ENCODE peak calls at places on chromosome X, in nine cellular contexts. One of them, this sample, is unnamed.

GRCh38 chrX:39984191-39984956 is 113.4 kb downstream of the BCOR start:
- DNase-seq in NCI-H774: no peak
- DNase-seq in Kasumi-1: no peak
- DNase-seq in AG08395: peak
- DNase-seq in RCC 7860: no peak
- DNase-seq in ELR: no peak
- DNase-seq in NCI-H2081: no peak
- DNase-seq in upper lobe of left lung: no peak
- DNase-seq in stimulated activated CD4-positive, alpha-beta T cell treated with anti-CD3 and anti-CD28 coated beads, Interleukin-4, amount 100 ng/mL, for 1 hour: no peak
- DNase-seq in this sample: peak

GRCh38 chrX:40179333-40179732 is 81.6 kb upstream of the BCOR start:
- DNase-seq in RCC 7860: no peak
- DNase-seq in NCI-H2081: no peak
- DNase-seq in stimulated activated CD4-positive, alpha-beta T cell treated with anti-CD3 and anti-CD28 coated beads, Interleukin-4, amount 100 ng/mL, for 1 hour: no peak
- DNase-seq in Kasumi-1: peak
- DNase-seq in upper lobe of left lung: no peak
- DNase-seq in AG08395: no peak
- DNase-seq in NCI-H774: no peak
- DNase-seq in ELR: no peak
- DNase-seq in this sample: no peak

GRCh38 chrX:131830400-131831184 is 192.5 kb upstream of the STK26 start:
- DNase-seq in NCI-H2081: peak
- DNase-seq in stimulated activated CD4-positive, alpha-beta T cell treated with anti-CD3 and anti-CD28 coated beads, Interleukin-4, amount 100 ng/mL, for 1 hour: peak
- DNase-seq in RCC 7860: peak
- DNase-seq in upper lobe of left lung: peak
- DNase-seq in NCI-H774: no peak
- DNase-seq in AG08395: peak
- DNase-seq in ELR: peak
- DNase-seq in Kasumi-1: peak
- DNase-seq in this sample: peak

GRCh38 chrX:79268788-79269187 is 98.3 kb downstream of the ITM2A start:
- DNase-seq in Kasumi-1: no peak
- DNase-seq in AG08395: no peak
- DNase-seq in stimulated activated CD4-positive, alpha-beta T cell treated with anti-CD3 and anti-CD28 coated beads, Interleukin-4, amount 100 ng/mL, for 1 hour: no peak
- DNase-seq in upper lobe of left lung: no peak
- DNase-seq in RCC 7860: no peak
- DNase-seq in NCI-H774: no peak
- DNase-seq in NCI-H2081: no peak
- DNase-seq in ELR: no peak
- DNase-seq in this sample: no peak

GRCh38 chrX:31652651-31653050 is 580.8 kb upstream of the FTHL17 start:
- DNase-seq in RCC 7860: no peak
- DNase-seq in AG08395: no peak
- DNase-seq in ELR: no peak
- DNase-seq in NCI-H774: no peak
- DNase-seq in Kasumi-1: no peak
- DNase-seq in upper lobe of left lung: no peak
- DNase-seq in stimulated activated CD4-positive, alpha-beta T cell treated with anti-CD3 and anti-CD28 coated beads, Interleukin-4, amount 100 ng/mL, for 1 hour: no peak
- DNase-seq in NCI-H2081: no peak
- DNase-seq in this sample: no peak

GRCh38 chrX:104482757-104483156 is 83.2 kb upstream of the IL1RAPL2 start:
- DNase-seq in ELR: peak
- DNase-seq in AG08395: no peak
- DNase-seq in stimulated activated CD4-positive, alpha-beta T cell treated with anti-CD3 and anti-CD28 coated beads, Interleukin-4, amount 100 ng/mL, for 1 hour: no peak
- DNase-seq in RCC 7860: no peak
- DNase-seq in upper lobe of left lung: no peak
- DNase-seq in Kasumi-1: peak
- DNase-seq in NCI-H774: no peak
- DNase-seq in NCI-H2081: no peak
- DNase-seq in this sample: no peak

GRCh38 chrX:63661676-63662075 is 123.3 kb downstream of the ARHGEF9 start:
- DNase-seq in Kasumi-1: no peak
- DNase-seq in AG08395: no peak
- DNase-seq in stimulated activated CD4-positive, alpha-beta T cell treated with anti-CD3 and anti-CD28 coated beads, Interleukin-4, amount 100 ng/mL, for 1 hour: no peak
- DNase-seq in NCI-H2081: no peak
- DNase-seq in ELR: no peak
- DNase-seq in upper lobe of left lung: no peak
- DNase-seq in NCI-H774: no peak
- DNase-seq in RCC 7860: no peak
- DNase-seq in this sample: no peak

GRCh38 chrX:3690140-3690539 is 23.3 kb downstream of the PRKX start:
- DNase-seq in upper lobe of left lung: no peak
- DNase-seq in NCI-H774: no peak
- DNase-seq in Kasumi-1: no peak
- DNase-seq in RCC 7860: no peak
- DNase-seq in AG08395: no peak
- DNase-seq in stimulated activated CD4-positive, alpha-beta T cell treated with anti-CD3 and anti-CD28 coated beads, Interleukin-4, amount 100 ng/mL, for 1 hour: no peak
- DNase-seq in NCI-H2081: no peak
- DNase-seq in ELR: no peak
- DNase-seq in this sample: no peak

GRCh38 chrX:46777971-46778810 is 19.3 kb upstream of the SLC9A7 start:
- DNase-seq in stimulated activated CD4-positive, alpha-beta T cell treated with anti-CD3 and anti-CD28 coated beads, Interleukin-4, amount 100 ng/mL, for 1 hour: no peak
- DNase-seq in RCC 7860: no peak
- DNase-seq in ELR: peak
- DNase-seq in upper lobe of left lung: no peak
- DNase-seq in NCI-H774: no peak
- DNase-seq in NCI-H2081: no peak
- DNase-seq in AG08395: no peak
- DNase-seq in Kasumi-1: no peak
- DNase-seq in this sample: no peak

GRCh38 chrX:51759055-51759454 is 15.8 kb downstream of the GSPT2 start:
- DNase-seq in stimulated activated CD4-positive, alpha-beta T cell treated with anti-CD3 and anti-CD28 coated beads, Interleukin-4, amount 100 ng/mL, for 1 hour: no peak
- DNase-seq in Kasumi-1: no peak
- DNase-seq in AG08395: no peak
- DNase-seq in upper lobe of left lung: no peak
- DNase-seq in ELR: no peak
- DNase-seq in NCI-H2081: no peak
- DNase-seq in NCI-H774: no peak
- DNase-seq in RCC 7860: no peak
- DNase-seq in this sample: no peak

GRCh38 chrX:138740361-138740760 is 28.8 kb upstream of the FGF13 start:
- DNase-seq in Kasumi-1: no peak
- DNase-seq in ELR: no peak
- DNase-seq in NCI-H2081: no peak
- DNase-seq in stimulated activated CD4-positive, alpha-beta T cell treated with anti-CD3 and anti-CD28 coated beads, Interleukin-4, amount 100 ng/mL, for 1 hour: no peak
- DNase-seq in RCC 7860: no peak
- DNase-seq in NCI-H774: no peak
- DNase-seq in AG08395: no peak
- DNase-seq in upper lobe of left lung: no peak
- DNase-seq in this sample: no peak

GRCh38 chrX:150018931-150019331 is 80.6 kb upstream of the EOLA2 start:
- DNase-seq in Kasumi-1: no peak
- DNase-seq in NCI-H774: no peak
- DNase-seq in stimulated activated CD4-positive, alpha-beta T cell treated with anti-CD3 and anti-CD28 coated beads, Interleukin-4, amount 100 ng/mL, for 1 hour: no peak
- DNase-seq in upper lobe of left lung: no peak
- DNase-seq in ELR: no peak
- DNase-seq in RCC 7860: no peak
- DNase-seq in NCI-H2081: no peak
- DNase-seq in AG08395: no peak
- DNase-seq in this sample: no peak

GRCh38 chrX:16946361-16946964 is at the start of gene REPS2:
- DNase-seq in Kasumi-1: peak
- DNase-seq in RCC 7860: peak
- DNase-seq in stimulated activated CD4-positive, alpha-beta T cell treated with anti-CD3 and anti-CD28 coated beads, Interleukin-4, amount 100 ng/mL, for 1 hour: peak
- DNase-seq in upper lobe of left lung: peak
- DNase-seq in NCI-H2081: peak
- DNase-seq in ELR: peak
- DNase-seq in AG08395: peak
- DNase-seq in NCI-H774: peak
- DNase-seq in this sample: peak

This sample was measured in colonic mucosa.